ENCODE peak calls at places on chromosomes 5 and 9, in eight cellular contexts. One of them, this sample, is unnamed.

GRCh38 chr5:163968651-163969050 is 463.2 kb downstream of the MAT2B start:
- DNase-seq in NCI-H1930: no peak
- DNase-seq in HS-27A: no peak
- DNase-seq in stimulated activated CD8-positive, alpha-beta memory T cell treated with anti-CD3 and anti-CD28 coated beads, Interleukin-2, amount 100 ng/mL, for 48 hours: no peak
- DNase-seq in ELR: no peak
- DNase-seq in progenitor cell of endocrine pancreas: no peak
- DNase-seq in left lung: no peak
- DNase-seq in CD14-positive monocyte: no peak
- DNase-seq in this sample: no peak

GRCh38 chr9:26789959-26790358 is 102.6 kb downstream of the CAAP1 start:
- DNase-seq in NCI-H1930: no peak
- DNase-seq in HS-27A: no peak
- DNase-seq in stimulated activated CD8-positive, alpha-beta memory T cell treated with anti-CD3 and anti-CD28 coated beads, Interleukin-2, amount 100 ng/mL, for 48 hours: no peak
- DNase-seq in ELR: peak
- DNase-seq in progenitor cell of endocrine pancreas: no peak
- DNase-seq in left lung: no peak
- DNase-seq in CD14-positive monocyte: no peak
- DNase-seq in this sample: peak

GRCh38 chr9:98694943-98695342 is 13.8 kb downstream of the GABBR2 start:
- DNase-seq in NCI-H1930: no peak
- DNase-seq in HS-27A: no peak
- DNase-seq in stimulated activated CD8-positive, alpha-beta memory T cell treated with anti-CD3 and anti-CD28 coated beads, Interleukin-2, amount 100 ng/mL, for 48 hours: no peak
- DNase-seq in ELR: no peak
- DNase-seq in progenitor cell of endocrine pancreas: no peak
- DNase-seq in left lung: no peak
- DNase-seq in CD14-positive monocyte: no peak
- DNase-seq in this sample: no peak

GRCh38 chr5:10103098-10103497 is 146.6 kb downstream of the ATPSCKMT start:
- DNase-seq in NCI-H1930: no peak
- DNase-seq in HS-27A: no peak
- DNase-seq in stimulated activated CD8-positive, alpha-beta memory T cell treated with anti-CD3 and anti-CD28 coated beads, Interleukin-2, amount 100 ng/mL, for 48 hours: no peak
- DNase-seq in ELR: no peak
- DNase-seq in progenitor cell of endocrine pancreas: no peak
- DNase-seq in left lung: no peak
- DNase-seq in CD14-positive monocyte: no peak
- DNase-seq in this sample: no peak

GRCh38 chr5:132639706-132640130 is 18.3 kb upstream of the IL13 start:
- DNase-seq in NCI-H1930: no peak
- DNase-seq in HS-27A: no peak
- DNase-seq in stimulated activated CD8-positive, alpha-beta memory T cell treated with anti-CD3 and anti-CD28 coated beads, Interleukin-2, amount 100 ng/mL, for 48 hours: no peak
- DNase-seq in ELR: no peak
- DNase-seq in progenitor cell of endocrine pancreas: no peak
- DNase-seq in left lung: no peak
- DNase-seq in CD14-positive monocyte: no peak
- DNase-seq in this sample: no peak

GRCh38 chr5:91245871-91246270 is 137.2 kb downstream of the ARRDC3 start:
- DNase-seq in NCI-H1930: no peak
- DNase-seq in HS-27A: no peak
- DNase-seq in stimulated activated CD8-positive, alpha-beta memory T cell treated with anti-CD3 and anti-CD28 coated beads, Interleukin-2, amount 100 ng/mL, for 48 hours: no peak
- DNase-seq in ELR: peak
- DNase-seq in progenitor cell of endocrine pancreas: no peak
- DNase-seq in left lung: no peak
- DNase-seq in CD14-positive monocyte: no peak
- DNase-seq in this sample: peak

GRCh38 chr9:131418143-131419028 is 24.5 kb downstream of the PRRC2B start:
- DNase-seq in NCI-H1930: no peak
- DNase-seq in HS-27A: no peak
- DNase-seq in stimulated activated CD8-positive, alpha-beta memory T cell treated with anti-CD3 and anti-CD28 coated beads, Interleukin-2, amount 100 ng/mL, for 48 hours: no peak
- DNase-seq in ELR: peak
- DNase-seq in progenitor cell of endocrine pancreas: no peak
- DNase-seq in left lung: no peak
- DNase-seq in CD14-positive monocyte: no peak
- DNase-seq in this sample: no peak

GRCh38 chr9:6006968-6007769 is 8.3 kb downstream of the RANBP6 start:
- DNase-seq in NCI-H1930: peak
- DNase-seq in HS-27A: peak
- DNase-seq in stimulated activated CD8-positive, alpha-beta memory T cell treated with anti-CD3 and anti-CD28 coated beads, Interleukin-2, amount 100 ng/mL, for 48 hours: peak
- DNase-seq in ELR: peak
- DNase-seq in progenitor cell of endocrine pancreas: peak
- DNase-seq in left lung: peak
- DNase-seq in CD14-positive monocyte: peak
- DNase-seq in this sample: peak

GRCh38 chr9:112396872-112397271 is 17.0 kb downstream of the HSDL2 start:
- DNase-seq in NCI-H1930: no peak
- DNase-seq in HS-27A: no peak
- DNase-seq in stimulated activated CD8-positive, alpha-beta memory T cell treated with anti-CD3 and anti-CD28 coated beads, Interleukin-2, amount 100 ng/mL, for 48 hours: no peak
- DNase-seq in ELR: no peak
- DNase-seq in progenitor cell of endocrine pancreas: no peak
- DNase-seq in left lung: no peak
- DNase-seq in CD14-positive monocyte: no peak
- DNase-seq in this sample: no peak

GRCh38 chr9:133664651-133665050 is 28.5 kb downstream of the DBH start:
- DNase-seq in NCI-H1930: no peak
- DNase-seq in HS-27A: no peak
- DNase-seq in stimulated activated CD8-positive, alpha-beta memory T cell treated with anti-CD3 and anti-CD28 coated beads, Interleukin-2, amount 100 ng/mL, for 48 hours: no peak
- DNase-seq in ELR: no peak
- DNase-seq in progenitor cell of endocrine pancreas: no peak
- DNase-seq in left lung: no peak
- DNase-seq in CD14-positive monocyte: no peak
- DNase-seq in this sample: no peak

This sample was measured in MCF 10A.